ENCODE peak calls at places on chromosomes 7 and 10, in four cellular contexts. A is hepatocyte; G is stimulated activated naive CD8-positive, alpha-beta T cell treated with anti-CD3 and anti-CD28 coated beads, Interleukin-15, Interleukin-2, amounts not matched to agents 100 U/mL and 50 U/mL, for 24 hours; R is HT-29. K is an unnamed sample.

GRCh38 chr10:11515596-11516418 is 95.6 kb downstream of the USP6NL start:
- DNase-seq in A (peak), G (peak), R (peak), K (peak)

GRCh38 chr10:18308600-18308999 is 168.4 kb downstream of the CACNB2 start:
- DNase-seq in A (no peak), G (no peak), R (no peak), K (no peak)

GRCh38 chr10:61589547-61590243 is 73.0 kb upstream of the CABCOCO1 start:
- DNase-seq in A (no peak), G (no peak), R (no peak), K (no peak)

GRCh38 chr7:35248576-35249536 is 5.0 kb downstream of the TBX20 start:
- DNase-seq in A (no peak), G (no peak), R (no peak), K (no peak)

GRCh38 chr7:131383417-131383816 is 55.7 kb downstream of the MKLN1 start:
- DNase-seq in A (no peak), G (no peak), R (no peak), K (no peak)

GRCh38 chr10:29524294-29524693 is 110.5 kb downstream of the SVIL start:
- DNase-seq in A (no peak), G (no peak), R (no peak), K (no peak)

GRCh38 chr10:30510184-30510931 is 76.4 kb downstream of the MAP3K8 start:
- DNase-seq in A (peak), G (peak), R (peak), K (no peak)

GRCh38 chr10:22481687-22482539 is 136.6 kb downstream of the SPAG6 start:
- DNase-seq in A (no peak), G (no peak), R (no peak), K (no peak)

GRCh38 chr7:2918406-2918805 is 74.3 kb upstream of the GNA12 start:
- DNase-seq in A (no peak), G (no peak), R (no peak), K (no peak)

GRCh38 chr7:81594767-81595166 is 175.1 kb downstream of the HGF start:
- DNase-seq in A (no peak), G (no peak), R (no peak), K (no peak)

GRCh38 chr7:157150825-157151412 is 12.2 kb downstream of the UBE3C start:
- DNase-seq in A (peak), G (no peak), R (no peak), K (no peak)

GRCh38 chr7:149753370-149754233 is 19.8 kb downstream of the ZNF467 start:
- DNase-seq in A (peak), G (no peak), R (peak), K (peak)

GRCh38 chr10:132405463-132405991 is 8.5 kb downstream of the PWWP2B start:
- DNase-seq in A (no peak), G (no peak), R (no peak), K (no peak)

GRCh38 chr10:97676770-97677581 is 10.1 kb downstream of the AVPI1 start:
- DNase-seq in A (peak), G (peak), R (peak), K (peak)

GRCh38 chr7:88302486-88302885 is 4.2 kb downstream of the STEAP4 start:
- DNase-seq in A (no peak), G (no peak), R (no peak), K (no peak)

GRCh38 chr10:126014309-126014708 is 117.9 kb downstream of the FANK1 start:
- DNase-seq in A (no peak), G (no peak), R (no peak), K (no peak)

GRCh38 chr7:77538186-77538907 is 1.3 kb downstream of the PTPN12 start:
- DNase-seq in A (peak), G (peak), R (peak), K (peak)